ENCODE peak calls at places on chromosomes 7 and 10, in nine cellular contexts. S is GM10248, C is OCI-LY7, Q is neural progenitor cell, K is tibial nerve, E is astrocyte, U is HFF-Myc, X is fibroblast of villous mesenchyme, H is fibroblast of pulmonary artery. G is an unnamed sample.
A peak's percentile ranks its signal among the peaks of the same experiment; 100 is the strongest.

GRCh38 chr10:88086187-88086954 is 222.9 kb downstream of the PTEN start:
- DNase-seq in S (no peak), C (no peak), Q (no peak), K (no peak), E (no peak), U (no peak), X (no peak), H (no peak), G (no peak)

GRCh38 chr7:78528964-78529363 is 730.4 kb downstream of the PHTF2 start:
- DNase-seq in S (no peak), C (no peak), Q (no peak), K (no peak), E (no peak), U (no peak), X (no peak), H (no peak), G (no peak)

GRCh38 chr7:53315986-53316385 is 280.6 kb downstream of the POM121L12 start:
- DNase-seq in S (no peak), C (no peak), Q (no peak), K (no peak), E (no peak), U (no peak), X (no peak), H (no peak), G (no peak)

GRCh38 chr10:22251751-22252285 is 34.0 kb upstream of the EBLN1 start:
- DNase-seq in S (peak; percentile 73), C (no peak), Q (peak; percentile 66), K (peak; percentile 63), E (peak; percentile 38), U (no peak), X (peak; percentile 60), H (peak; percentile 61), G (peak; percentile 83)

GRCh38 chr10:114289096-114289436 is 50.0 kb downstream of the VWA2 start:
- DNase-seq in S (no peak), C (no peak), Q (no peak), K (no peak), E (no peak), U (no peak), X (no peak), H (no peak), G (no peak)

GRCh38 chr10:128863411-128863810 is 603.6 kb upstream of the MGMT start:
- DNase-seq in S (no peak), C (no peak), Q (no peak), K (no peak), E (no peak), U (no peak), X (no peak), H (no peak), G (no peak)

GRCh38 chr10:37314350-37314749 is 189.0 kb downstream of the ANKRD30A start:
- DNase-seq in S (no peak), C (no peak), Q (no peak), K (no peak), E (no peak), U (no peak), X (no peak), H (no peak), G (no peak)

GRCh38 chr7:151452141-151452571 is 12.2 kb upstream of the CRYGN start:
- DNase-seq in S (no peak), C (no peak), Q (no peak), K (no peak), E (no peak), U (no peak), X (no peak), H (no peak), G (no peak)

GRCh38 chr10:121437596-121437995 is 160.6 kb downstream of the FGFR2 start:
- DNase-seq in S (no peak), C (no peak), Q (peak; percentile 41), K (no peak), E (no peak), U (no peak), X (no peak), H (no peak), G (no peak)

GRCh38 chr10:18743926-18744325 is 84.7 kb downstream of the ARL5B start:
- DNase-seq in S (no peak), C (no peak), Q (no peak), K (no peak), E (no peak), U (no peak), X (no peak), H (no peak), G (no peak)

GRCh38 chr10:48655426-48656240 is 29.0 kb upstream of the WDFY4 start:
- DNase-seq in S (no peak), C (no peak), Q (no peak), K (peak; percentile 26), E (peak; percentile 44), U (no peak), X (peak; percentile 55), H (peak; percentile 59), G (no peak)

GRCh38 chr7:136845899-136846465 is 22.5 kb upstream of the CHRM2 start:
- DNase-seq in S (no peak), C (no peak), Q (no peak), K (no peak), E (peak; percentile 75), U (no peak), X (peak; percentile 67), H (no peak), G (no peak)

GRCh38 chr7:74027683-74028320 is at the start of gene ELN:
- DNase-seq in S (no peak), C (no peak), Q (peak; percentile 56), K (peak; percentile 87), E (peak; percentile 51), U (no peak), X (peak; percentile 34), H (peak; percentile 83), G (no peak)

GRCh38 chr7:143367972-143368371 is 5.5 kb upstream of the FAM131B start:
- DNase-seq in S (no peak), C (no peak), Q (no peak), K (no peak), E (no peak), U (no peak), X (peak; percentile 62), H (no peak), G (no peak)

GRCh38 chr10:123841115-123841514 is 50.5 kb downstream of the CPXM2 start:
- DNase-seq in S (no peak), C (no peak), Q (no peak), K (no peak), E (no peak), U (no peak), X (no peak), H (no peak), G (no peak)

GRCh38 chr10:26483554-26483953 is 45.4 kb downstream of the APBB1IP start:
- DNase-seq in S (no peak), C (no peak), Q (no peak), K (no peak), E (no peak), U (no peak), X (no peak), H (no peak), G (no peak)

GRCh38 chr7:111198255-111198654 is 107.3 kb downstream of the LRRN3 start:
- DNase-seq in S (no peak), C (no peak), Q (no peak), K (peak; percentile 31), E (peak; percentile 100), U (peak; percentile 93), X (peak; percentile 97), H (peak; percentile 92), G (no peak)

GRCh38 chr7:102306916-102307677 is 20.4 kb downstream of the SH2B2 start:
- DNase-seq in S (peak; percentile 83), C (peak; percentile 98), Q (peak; percentile 60), K (peak; percentile 37), E (peak; percentile 44), U (no peak), X (peak; percentile 79), H (no peak), G (peak; percentile 87)

GRCh38 chr10:69248117-69248730 is 28.1 kb downstream of the HKDC1 start:
- DNase-seq in S (no peak), C (no peak), Q (no peak), K (no peak), E (no peak), U (no peak), X (no peak), H (no peak), G (no peak)

GRCh38 chr10:69247313-69247710 is 27.2 kb downstream of the HKDC1 start:
- DNase-seq in S (no peak), C (no peak), Q (no peak), K (no peak), E (no peak), U (no peak), X (no peak), H (no peak), G (no peak)

GRCh38 chr10:69246036-69246435 is 25.9 kb downstream of the HKDC1 start:
- DNase-seq in S (no peak), C (no peak), Q (no peak), K (no peak), E (no peak), U (no peak), X (no peak), H (no peak), G (no peak)

GRCh38 chr10:69243817-69244216 is 23.7 kb downstream of the HKDC1 start:
- DNase-seq in S (no peak), C (no peak), Q (no peak), K (no peak), E (no peak), U (no peak), X (no peak), H (no peak), G (no peak)

GRCh38 chr10:69246581-69247312 is 26.6 kb downstream of the HKDC1 start:
- DNase-seq in S (no peak), C (no peak), Q (no peak), K (no peak), E (no peak), U (no peak), X (no peak), H (no peak), G (no peak)
- TF ChIP-seq CTCF in S (no peak), C (no peak), Q (no peak), K (no peak), E (no peak), U (no peak), X (no peak), H (no peak), G (no peak)

GRCh38 chr10:11454958-11455566 is 156.4 kb downstream of the USP6NL start:
- DNase-seq in S (no peak), C (no peak), Q (no peak), K (no peak), E (no peak), U (no peak), X (no peak), H (no peak), G (no peak)
- TF ChIP-seq CTCF in S (no peak), C (peak; percentile 63), Q (peak; percentile 50), K (no peak), E (no peak), U (peak; percentile 21), X (peak; percentile 28), H (peak; percentile 21), G (no peak)

GRCh38 chr7:42128703-42129102 is 108.3 kb downstream of the GLI3 start:
- DNase-seq in S (no peak), C (peak; percentile 41), Q (peak; percentile 37), K (no peak), E (no peak), U (no peak), X (peak; percentile 39), H (peak; percentile 38), G (no peak)
- TF ChIP-seq CTCF in S (peak; percentile 9), C (peak; percentile 64), Q (peak; percentile 43), K (no peak), E (no peak), U (no peak), X (peak; percentile 33), H (peak; percentile 29), G (no peak)

DNA sequence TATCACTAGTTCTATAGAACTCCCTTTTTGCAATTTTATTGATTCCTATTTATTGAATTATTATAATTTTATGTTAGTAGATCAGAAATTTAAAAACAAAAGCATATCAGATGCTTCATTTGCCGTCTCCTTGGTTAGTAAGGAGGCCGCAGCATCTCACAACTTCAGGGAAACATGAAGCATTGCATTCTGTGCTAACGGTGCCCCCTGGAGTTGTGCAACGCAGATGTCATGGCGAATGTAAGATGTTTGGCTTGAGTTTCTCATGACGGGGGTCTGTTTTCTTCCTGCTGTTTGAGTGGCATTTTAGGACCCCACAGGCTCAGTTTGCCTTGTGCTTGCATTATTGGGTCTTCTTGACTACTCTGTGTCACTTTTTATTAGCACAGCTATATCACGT is 124.8 kb downstream of the CNNM2 start:
- DNase-seq in S (no peak), C (no peak), Q (no peak), K (no peak), E (no peak), U (no peak), X (no peak), H (no peak), G (no peak)
- TF ChIP-seq CTCF in S (no peak), C (peak; percentile 28), Q (peak; percentile 25), K (no peak), E (no peak), U (peak; percentile 16), X (no peak), H (no peak), G (no peak)

G was measured in CD14-positive monocyte.